ENCODE peak calls at places on chromosomes 13 and 19, in six cellular contexts. E is adrenal gland, P is midbrain, M is astrocyte of the hippocampus, K is lung, V is type B pancreatic cell. Z is an unnamed sample.

GRCh38 chr13:44402902-44403719 is 29.5 kb downstream of the SERP2 start:
- DNase-seq in E (no peak), P (no peak), M (no peak), K (no peak), V (no peak), Z (no peak)

GRCh38 chr19:47228937-47229673 is 1.9 kb downstream of the BBC3 start:
- DNase-seq in E (peak; percentile 43), P (peak; percentile 23), M (peak; percentile 57), K (no peak), V (no peak), Z (no peak)

GRCh38 chr19:35908977-35909683 is 1.0 kb upstream of the TYROBP start:
- DNase-seq in E (peak; percentile 71), P (peak; percentile 50), M (no peak), K (peak; percentile 77), V (no peak), Z (no peak)

GRCh38 chr19:55432355-55432959 is 10.6 kb downstream of the SHISA7 start:
- DNase-seq in E (no peak), P (no peak), M (no peak), K (no peak), V (no peak), Z (no peak)

GRCh38 chr13:34143637-34144036 is 325.7 kb downstream of the RFC3 start:
- DNase-seq in E (no peak), P (no peak), M (no peak), K (no peak), V (no peak), Z (no peak)

GRCh38 chr19:39554701-39555311 is 14.8 kb upstream of the EID2 start:
- DNase-seq in E (no peak), P (no peak), M (no peak), K (no peak), V (no peak), Z (no peak)

GRCh38 chr13:21579754-21580316 is 24.1 kb downstream of the MICU2 start:
- DNase-seq in E (no peak), P (no peak), M (no peak), K (no peak), V (no peak), Z (no peak)

GRCh38 chr13:113273856-113274590 is 23.0 kb upstream of the LAMP1 start:
- DNase-seq in E (peak; percentile 32), P (no peak), M (peak; percentile 76), K (peak; percentile 46), V (no peak), Z (no peak)

GRCh38 chr13:50198508-50198907 is 183.3 kb downstream of the KCNRG start:
- DNase-seq in E (no peak), P (no peak), M (no peak), K (no peak), V (no peak), Z (no peak)

GRCh38 chr19:54415901-54416621 is 797 bp downstream of the TTYH1 start:
- DNase-seq in E (no peak), P (no peak), M (no peak), K (no peak), V (no peak), Z (no peak)

GRCh38 chr19:46886546-46887239 is 25.9 kb downstream of the ARHGAP35 start:
- DNase-seq in E (no peak), P (no peak), M (no peak), K (no peak), V (no peak), Z (no peak)

GRCh38 chr13:50202485-50202884 is 187.2 kb downstream of the KCNRG start:
- DNase-seq in E (no peak), P (no peak), M (no peak), K (no peak), V (no peak), Z (no peak)

GRCh38 chr19:17522988-17523872 is 11.8 kb downstream of the PGLS start:
- DNase-seq in E (no peak), P (peak; percentile 25), M (no peak), K (peak; percentile 67), V (no peak), Z (no peak)

GRCh38 chr19:13146763-13147563 is 3.2 kb downstream of the STX10 start:
- DNase-seq in E (peak; percentile 56), P (no peak), M (no peak), K (peak; percentile 45), V (no peak), Z (no peak)

GRCh38 chr13:32253911-32254399 is 61.2 kb downstream of the ZAR1L start:
- DNase-seq in E (no peak), P (no peak), M (peak; percentile 32), K (no peak), V (no peak), Z (no peak)

GRCh38 chr13:40063743-40064142 is 408.3 kb downstream of the COG6 start:
- DNase-seq in E (no peak), P (no peak), M (peak; percentile 39), K (no peak), V (no peak), Z (no peak)

GRCh38 chr19:39014037-39014436 is 18.3 kb downstream of the FBXO27 start:
- DNase-seq in E (no peak), P (no peak), M (no peak), K (no peak), V (no peak), Z (no peak)

Z was measured in NCI-H460.